ENCODE peak calls at places on chromosomes 1 and 21, in ten cellular contexts. M, L, Z, J, C, F, B, S, E and G are unnamed samples.

GRCh38 chr1:170634293-170634692 is 29.6 kb upstream of the PRRX1 start:
- DNase-seq in M (no peak), L (peak), Z (no peak), J (no peak), C (no peak), F (no peak), B (no peak), S (no peak), E (no peak), G (no peak)

GRCh38 chr1:23352096-23352695 is 8.1 kb upstream of the HNRNPR start:
- DNase-seq in M (no peak), L (no peak), Z (no peak), J (no peak), C (no peak), F (no peak), B (no peak), S (no peak), E (no peak), G (no peak)

GRCh38 chr1:227893696-227894305 is 53.9 kb downstream of the WNT9A start:
- DNase-seq in M (no peak), L (no peak), Z (no peak), J (no peak), C (no peak), F (no peak), B (peak), S (no peak), E (no peak), G (no peak)

GRCh38 chr21:39681845-39682244 is 63.1 kb upstream of the IGSF5 start:
- DNase-seq in M (no peak), L (no peak), Z (no peak), J (no peak), C (no peak), F (peak), B (no peak), S (no peak), E (peak), G (no peak)

GRCh38 chr21:43864313-43864805 is 664 bp upstream of the AGPAT3 start:
- DNase-seq in M (no peak), L (no peak), Z (peak), J (no peak), C (no peak), F (no peak), B (no peak), S (no peak), E (peak), G (no peak)

GRCh38 chr1:30919025-30919881 is 10.7 kb upstream of the SDC3 start:
- DNase-seq in M (no peak), L (peak), Z (no peak), J (no peak), C (no peak), F (peak), B (no peak), S (no peak), E (peak), G (no peak)

GRCh38 chr1:226443439-226443838 is 35.5 kb upstream of the PARP1 start:
- DNase-seq in M (no peak), L (peak), Z (no peak), J (no peak), C (no peak), F (peak), B (no peak), S (no peak), E (peak), G (no peak)

GRCh38 chr1:228798548-228798947 is 63.3 kb downstream of the RHOU start:
- DNase-seq in M (no peak), L (no peak), Z (no peak), J (no peak), C (no peak), F (no peak), B (no peak), S (no peak), E (no peak), G (no peak)

GRCh38 chr1:158830904-158831507 is at the start of gene MNDA:
- DNase-seq in M (no peak), L (no peak), Z (no peak), J (no peak), C (no peak), F (no peak), B (no peak), S (no peak), E (no peak), G (no peak)

GRCh38 chr1:68361511-68361910 is 88.2 kb downstream of the RPE65 start:
- DNase-seq in M (no peak), L (no peak), Z (no peak), J (no peak), C (no peak), F (no peak), B (no peak), S (no peak), E (peak), G (no peak)

GRCh38 chr1:34745666-34746065 is 9.2 kb upstream of the GJB5 start:
- DNase-seq in M (no peak), L (no peak), Z (no peak), J (no peak), C (no peak), F (no peak), B (no peak), S (no peak), E (no peak), G (no peak)

GRCh38 chr1:9413143-9413876 is 120.6 kb downstream of the SPSB1 start:
- DNase-seq in M (no peak), L (peak), Z (peak), J (no peak), C (peak), F (peak), B (peak), S (no peak), E (peak), G (no peak)

GRCh38 chr1:106037526-106037925 is 1018.9 kb upstream of the PRMT6 start:
- DNase-seq in M (no peak), L (no peak), Z (no peak), J (no peak), C (no peak), F (no peak), B (no peak), S (no peak), E (no peak), G (no peak)

GRCh38 chr1:81781749-81782148 is 19.0 kb upstream of the ADGRL2 start:
- DNase-seq in M (no peak), L (no peak), Z (no peak), J (no peak), C (no peak), F (no peak), B (no peak), S (no peak), E (no peak), G (no peak)

GRCh38 chr1:112975336-112975735 is 19.3 kb upstream of the SLC16A1 start:
- DNase-seq in M (no peak), L (no peak), Z (no peak), J (no peak), C (no peak), F (no peak), B (no peak), S (no peak), E (no peak), G (no peak)

GRCh38 chr1:203796223-203796747 is 862 bp downstream of the ZBED6 start:
- DNase-seq in M (no peak), L (peak), Z (peak), J (no peak), C (peak), F (no peak), B (no peak), S (no peak), E (peak), G (no peak)

GRCh38 chr1:242784807-242785206 is 260.3 kb upstream of the PLD5 start:
- DNase-seq in M (no peak), L (no peak), Z (no peak), J (no peak), C (no peak), F (peak), B (no peak), S (no peak), E (peak), G (no peak)

GRCh38 chr21:38166214-38166547 is 90.6 kb upstream of the KCNJ15 start:
- DNase-seq in M (no peak), L (no peak), Z (no peak), J (peak), C (no peak), F (no peak), B (no peak), S (no peak), E (no peak), G (peak)

GRCh38 chr1:66368261-66368660 is 165.7 kb upstream of the SGIP1 start:
- DNase-seq in M (no peak), L (no peak), Z (no peak), J (no peak), C (no peak), F (no peak), B (no peak), S (no peak), E (no peak), G (no peak)

GRCh38 chr1:165842363-165843129 is 15.1 kb downstream of the UCK2 start:
- DNase-seq in M (no peak), L (peak), Z (peak), J (no peak), C (no peak), F (no peak), B (no peak), S (no peak), E (peak), G (no peak)

GRCh38 chr1:28640766-28641165 is 2.1 kb downstream of the TAF12 start:
- DNase-seq in M (no peak), L (peak), Z (peak), J (no peak), C (peak), F (no peak), B (no peak), S (no peak), E (peak), G (no peak)

GRCh38 chr21:37155216-37155615 is 82.2 kb downstream of the TTC3 start:
- DNase-seq in M (no peak), L (peak), Z (no peak), J (no peak), C (no peak), F (no peak), B (no peak), S (no peak), E (no peak), G (no peak)

GRCh38 chr1:183484254-183484653 is 12.0 kb downstream of the SMG7 start:
- DNase-seq in M (no peak), L (no peak), Z (no peak), J (no peak), C (no peak), F (no peak), B (no peak), S (no peak), E (peak), G (no peak)

GRCh38 chr1:6011946-6012258 is 19.7 kb upstream of the NPHP4 start:
- DNase-seq in M (no peak), L (no peak), Z (no peak), J (no peak), C (no peak), F (no peak), B (no peak), S (no peak), E (no peak), G (no peak)

GRCh38 chr1:59178803-59179202 is 118.1 kb upstream of the FGGY start:
- DNase-seq in M (peak), L (no peak), Z (no peak), J (no peak), C (no peak), F (no peak), B (no peak), S (no peak), E (no peak), G (peak)

GRCh38 chr1:50308883-50309282 is 114.4 kb downstream of the DMRTA2 start:
- DNase-seq in M (no peak), L (peak), Z (peak), J (no peak), C (no peak), F (peak), B (no peak), S (no peak), E (peak), G (no peak)

GRCh38 chr1:50724626-50725286 is 235.3 kb downstream of the FAF1 start:
- DNase-seq in M (no peak), L (no peak), Z (no peak), J (no peak), C (no peak), F (no peak), B (no peak), S (no peak), E (no peak), G (no peak)

GRCh38 chr1:171174895-171175294 is 10.2 kb upstream of the FMO2 start:
- DNase-seq in M (no peak), L (no peak), Z (no peak), J (no peak), C (no peak), F (no peak), B (no peak), S (no peak), E (no peak), G (no peak)

GRCh38 chr1:167083066-167083682 is 7.0 kb downstream of the GPA33 start:
- DNase-seq in M (no peak), L (no peak), Z (peak), J (peak), C (no peak), F (no peak), B (no peak), S (no peak), E (no peak), G (no peak)

GRCh38 chr1:240352769-240353168 is 259.2 kb downstream of the GREM2 start:
- DNase-seq in M (no peak), L (peak), Z (no peak), J (no peak), C (no peak), F (no peak), B (no peak), S (no peak), E (peak), G (no peak)

GRCh38 chr1:20184997-20185833 is 681 bp upstream of the UBXN10 start:
- DNase-seq in M (no peak), L (no peak), Z (no peak), J (no peak), C (peak), F (no peak), B (no peak), S (no peak), E (no peak), G (no peak)

GRCh38 chr1:209106237-209106741 is 477.2 kb upstream of the CAMK1G start:
- DNase-seq in M (no peak), L (peak), Z (no peak), J (peak), C (no peak), F (peak), B (no peak), S (no peak), E (peak), G (no peak)

GRCh38 chr1:87760100-87760499 is 431.4 kb downstream of the LMO4 start:
- DNase-seq in M (no peak), L (no peak), Z (no peak), J (no peak), C (no peak), F (no peak), B (no peak), S (no peak), E (no peak), G (no peak)

GRCh38 chr1:205477759-205478247 is 22.0 kb upstream of the BLACAT1 start:
- DNase-seq in M (no peak), L (peak), Z (peak), J (no peak), C (no peak), F (peak), B (no peak), S (no peak), E (peak), G (no peak)

GRCh38 chr1:86965827-86966182 is 51.4 kb downstream of the HS2ST1 start:
- DNase-seq in M (no peak), L (no peak), Z (no peak), J (no peak), C (no peak), F (no peak), B (no peak), S (no peak), E (no peak), G (no peak)

GRCh38 chr1:207282496-207283380 is 38.7 kb upstream of the CD55 start:
- DNase-seq in M (no peak), L (peak), Z (peak), J (no peak), C (no peak), F (no peak), B (no peak), S (no peak), E (no peak), G (no peak)

GRCh38 chr1:39988618-39989343 is 33.8 kb downstream of the MFSD2A start:
- DNase-seq in M (no peak), L (no peak), Z (peak), J (no peak), C (no peak), F (no peak), B (no peak), S (no peak), E (no peak), G (no peak)